ENCODE peak calls at places on chromosomes 1 and 21, in nine cellular contexts. B is A549; J is CD4-positive, alpha-beta T cell; N is stimulated activated naive B cell treated with anti-CD40 and anti-IgM and Interleukin-4, amounts not matched to agents 10 μg/mL and 1 μg/mL and 100 μg/mL, for 72 hours; M is left lung; Y is activated CD8-positive, alpha-beta T cell treated with anti-CD3 and anti-CD28 coated beads, Interleukin-2, amount 10 ng/mL, durations not matched to agents 7 days and 5 days; I is foreskin keratinocyte; L is activated naive CD8-positive, alpha-beta T cell treated with anti-CD3 and anti-CD28 coated beads, Interleukin-2, amount 50 U/mL, for 24 hours; W is gastroesophageal sphincter. Z is an unnamed sample.

GRCh38 chr1:245876586-245876985 is 630.5 kb downstream of the SMYD3 start:
- ATAC-seq in W (no peak), N (no peak), B (no peak), Y (no peak), J (no peak), M (no peak), I (no peak), L (no peak), Z (no peak)

GRCh38 chr1:30325085-30325935 is 398.1 kb downstream of the MATN1 start:
- ATAC-seq in I (no peak), Y (no peak), L (no peak), J (no peak), M (no peak), N (no peak), B (no peak), W (no peak), Z (no peak)

GRCh38 chr1:5985250-5985649 is 7.0 kb downstream of the NPHP4 start:
- ATAC-seq in N (no peak), M (no peak), J (no peak), B (no peak), I (no peak), W (no peak), L (no peak), Y (no peak), Z (no peak)

GRCh38 chr1:111131693-111132092 is 8.2 kb downstream of the DRAM2 start:
- ATAC-seq in Y (no peak), B (no peak), N (no peak), L (no peak), I (no peak), W (no peak), J (no peak), M (no peak), Z (no peak)

GRCh38 chr21:43866233-43866632 is 1.2 kb downstream of the AGPAT3 start:
- ATAC-seq in B (peak; percentile 55), M (peak; percentile 65), W (no peak), J (peak; percentile 42), L (peak; percentile 55), I (peak; percentile 26), Y (peak; percentile 44), N (peak; percentile 38), Z (no peak)

GRCh38 chr1:2811526-2811905 is 10.0 kb upstream of the TTC34 start:
- ATAC-seq in N (peak; percentile 36), W (no peak), L (no peak), M (no peak), J (no peak), Y (no peak), B (no peak), I (no peak), Z (peak; percentile 25)

GRCh38 chr1:232529747-232530146 is 100.2 kb downstream of the SIPA1L2 start:
- ATAC-seq in I (peak; percentile 96), W (no peak), M (no peak), Y (no peak), B (no peak), J (no peak), N (no peak), L (no peak), Z (no peak)

GRCh38 chr1:117147341-117147831 is 25.8 kb upstream of the TRIM45 start:
- ATAC-seq in W (no peak), J (no peak), N (no peak), Y (no peak), I (no peak), B (peak; percentile 29), M (no peak), L (no peak), Z (no peak)

GRCh38 chr1:2229921-2230700 is 2.0 kb downstream of the SKI start:
- ATAC-seq in B (peak; percentile 6), N (no peak), M (no peak), Y (no peak), W (no peak), I (no peak), J (no peak), L (no peak), Z (no peak)

GRCh38 chr1:196951711-196952394 is 8.3 kb downstream of the CFHR2 start:
- ATAC-seq in N (no peak), Y (no peak), W (no peak), M (no peak), I (peak; percentile 29), B (no peak), J (no peak), L (no peak), Z (no peak)

GRCh38 chr1:96508226-96508625 is 213.4 kb upstream of the PTBP2 start:
- ATAC-seq in W (no peak), Y (no peak), B (no peak), J (no peak), I (no peak), M (no peak), L (no peak), N (no peak), Z (no peak)

GRCh38 chr1:42168798-42169197 is 4.3 kb upstream of the GUCA2A start:
- ATAC-seq in J (no peak), N (no peak), M (no peak), I (no peak), W (no peak), L (no peak), Y (no peak), B (no peak), Z (no peak)

GRCh38 chr1:218376722-218377121 is 31.6 kb downstream of the TGFB2 start:
- ATAC-seq in I (no peak), M (no peak), J (no peak), N (peak; percentile 17), W (no peak), Y (no peak), L (no peak), B (peak; percentile 28), Z (no peak)

GRCh38 chr21:37909936-37910335 is 6.3 kb downstream of the KCNJ6 start:
- ATAC-seq in I (no peak), N (no peak), M (no peak), B (peak; percentile 50), W (no peak), J (no peak), L (no peak), Y (no peak), Z (no peak)

GRCh38 chr1:195082183-195082582 is 1526.1 kb downstream of the KCNT2 start:
- ATAC-seq in I (peak; percentile 78), M (no peak), L (no peak), N (no peak), Y (no peak), J (no peak), B (no peak), W (no peak), Z (no peak)

GRCh38 chr1:247421074-247421473 is 5.1 kb downstream of the NLRP3 start:
- ATAC-seq in Y (no peak), J (no peak), B (no peak), L (peak; percentile 98), M (peak; percentile 17), N (no peak), W (no peak), I (peak; percentile 55), Z (no peak)

GRCh38 chr1:214511639-214511998 is 39.8 kb downstream of the PTPN14 start:
- ATAC-seq in I (no peak), Y (no peak), J (no peak), N (no peak), W (no peak), M (no peak), L (no peak), B (no peak), Z (no peak)

GRCh38 chr21:31895069-31895851 is 22.4 kb downstream of the HUNK start:
- ATAC-seq in Y (no peak), M (peak; percentile 42), L (peak; percentile 36), J (no peak), B (no peak), W (no peak), N (no peak), I (no peak), Z (no peak)

GRCh38 chr1:30452925-30453324 is 270.5 kb downstream of the MATN1 start:
- ATAC-seq in J (no peak), I (no peak), W (no peak), N (no peak), B (no peak), Y (no peak), L (no peak), M (no peak), Z (no peak)

GRCh38 chr1:25474439-25475047 is 43.8 kb downstream of the MACO1 start:
- ATAC-seq in Y (peak; percentile 43), B (no peak), J (peak; percentile 75), M (no peak), N (no peak), I (no peak), L (no peak), W (no peak), Z (no peak)

GRCh38 chr1:50992532-50993318 is 22.7 kb downstream of the CDKN2C start:
- ATAC-seq in W (no peak), N (no peak), Y (no peak), B (no peak), I (no peak), M (no peak), J (no peak), L (no peak), Z (no peak)

GRCh38 chr1:82485591-82486369 is 685.0 kb downstream of the ADGRL2 start:
- ATAC-seq in N (no peak), J (no peak), M (peak; percentile 40), L (no peak), B (no peak), I (peak; percentile 82), W (peak; percentile 48), Y (no peak), Z (no peak)

GRCh38 chr1:98965394-98965793 is 39.3 kb downstream of the PLPPR5 start:
- ATAC-seq in B (no peak), N (no peak), J (no peak), Y (no peak), W (no peak), M (no peak), L (peak; percentile 33), I (peak; percentile 48), Z (no peak)

GRCh38 chr1:206557636-206558473 is 50.5 kb downstream of the RASSF5 start:
- ATAC-seq in W (no peak), B (peak; percentile 23), I (no peak), L (no peak), Y (no peak), J (peak; percentile 7), M (peak; percentile 19), N (peak; percentile 50), Z (peak; percentile 42)

GRCh38 chr1:203538726-203539125 is 44.8 kb downstream of the OPTC start:
- ATAC-seq in J (no peak), N (no peak), M (no peak), Y (no peak), L (no peak), B (no peak), I (no peak), W (no peak), Z (no peak)

Z was measured in stimulated activated memory B cell treated with anti-CD40 and anti-IgM and Interleukin-4, amounts not matched to agents 10 μg/mL and 1 μg/mL and 100 μg/mL, for 72 hours.